ENCODE peak calls at places on chromosomes 11 and 22, in ten cellular contexts. X is iPS DF 6.9, K is bronchial epithelial cell, H is H7, Z is breast epithelium, C is fibroblast of lung, S is astrocyte of the spinal cord, M is body of pancreas, J is esophagus muscularis mucosa, D is cardiac muscle cell. R is an unnamed sample.

GRCh38 chr11:67178421-67178820 is 59.4 kb downstream of the KDM2A start:
- DNase-seq in X (no peak), K (no peak), H (no peak), Z (no peak), C (no peak), S (no peak), M (no peak), J (no peak), D (no peak), R (no peak)

GRCh38 chr11:134346101-134346975 is 14.6 kb downstream of the GLB1L2 start:
- DNase-seq in X (no peak), K (no peak), H (peak; percentile 35), Z (no peak), C (no peak), S (no peak), M (no peak), J (peak; percentile 87), D (no peak), R (peak; percentile 74)

GRCh38 chr11:129313588-129314288 is 61.9 kb upstream of the BARX2 start:
- DNase-seq in X (no peak), K (no peak), H (no peak), Z (no peak), C (peak; percentile 64), S (peak; percentile 26), M (peak; percentile 42), J (no peak), D (peak; percentile 68), R (no peak)

GRCh38 chr11:58142781-58143180 is 17.5 kb upstream of the OR9I1 start:
- DNase-seq in X (no peak), K (no peak), H (no peak), Z (no peak), C (no peak), S (no peak), M (no peak), J (no peak), D (no peak), R (no peak)

GRCh38 chr11:60791534-60791933 is 6.4 kb downstream of the MS4A10 start:
- DNase-seq in X (no peak), K (no peak), H (no peak), Z (no peak), C (no peak), S (no peak), M (no peak), J (no peak), D (no peak), R (no peak)

GRCh38 chr22:39519681-39520053 is 695 bp upstream of the ATF4 start:
- DNase-seq in X (no peak), K (no peak), H (peak; percentile 88), Z (no peak), C (peak; percentile 58), S (no peak), M (peak; percentile 73), J (no peak), D (peak; percentile 68), R (peak; percentile 83)

GRCh38 chr22:44691796-44692661 is 10.0 kb upstream of the PRR5 start:
- DNase-seq in X (no peak), K (peak; percentile 54), H (peak; percentile 71), Z (no peak), C (no peak), S (no peak), M (no peak), J (no peak), D (no peak), R (no peak)

GRCh38 chr11:69425444-69425843 is 56.0 kb upstream of the LINC01488 start:
- DNase-seq in X (no peak), K (no peak), H (no peak), Z (no peak), C (no peak), S (no peak), M (no peak), J (no peak), D (no peak), R (no peak)

GRCh38 chr11:100810146-100810545 is 123.1 kb downstream of the ARHGAP42 start:
- DNase-seq in X (no peak), K (peak; percentile 41), H (no peak), Z (no peak), C (peak; percentile 21), S (peak; percentile 64), M (no peak), J (no peak), D (no peak), R (no peak)

GRCh38 chr11:6406370-6406769 is 12.5 kb downstream of the APBB1 start:
- DNase-seq in X (no peak), K (no peak), H (no peak), Z (no peak), C (no peak), S (no peak), M (no peak), J (no peak), D (no peak), R (no peak)

GRCh38 chr11:6405837-6406236 is 13.1 kb downstream of the APBB1 start:
- DNase-seq in X (no peak), K (no peak), H (peak; percentile 37), Z (no peak), C (no peak), S (no peak), M (no peak), J (no peak), D (no peak), R (no peak)

GRCh38 chr11:6405039-6405667 is 13.7 kb downstream of the APBB1 start:
- DNase-seq in X (no peak), K (no peak), H (peak; percentile 97), Z (no peak), C (no peak), S (peak; percentile 42), M (peak; percentile 67), J (no peak), D (peak; percentile 31), R (no peak)

GRCh38 chr11:6403539-6403938 is 13.3 kb downstream of the SMPD1 start:
- DNase-seq in X (no peak), K (no peak), H (no peak), Z (no peak), C (no peak), S (no peak), M (no peak), J (no peak), D (no peak), R (no peak)

GRCh38 chr11:6404341-6405038 is 14.2 kb downstream of the SMPD1 start:
- DNase-seq in X (no peak), K (peak; percentile 34), H (peak; percentile 84), Z (no peak), C (no peak), S (no peak), M (no peak), J (no peak), D (no peak), R (no peak)
- H3K4me3 ChIP-seq in X (no peak overlapping the region), K (no peak overlapping the region), H (no peak overlapping the region), Z (no peak overlapping the region), C (no peak overlapping the region), S (no peak overlapping the region), M (no peak overlapping the region), J (no peak overlapping the region), D (no peak overlapping the region), R (no peak overlapping the region)

DNA sequence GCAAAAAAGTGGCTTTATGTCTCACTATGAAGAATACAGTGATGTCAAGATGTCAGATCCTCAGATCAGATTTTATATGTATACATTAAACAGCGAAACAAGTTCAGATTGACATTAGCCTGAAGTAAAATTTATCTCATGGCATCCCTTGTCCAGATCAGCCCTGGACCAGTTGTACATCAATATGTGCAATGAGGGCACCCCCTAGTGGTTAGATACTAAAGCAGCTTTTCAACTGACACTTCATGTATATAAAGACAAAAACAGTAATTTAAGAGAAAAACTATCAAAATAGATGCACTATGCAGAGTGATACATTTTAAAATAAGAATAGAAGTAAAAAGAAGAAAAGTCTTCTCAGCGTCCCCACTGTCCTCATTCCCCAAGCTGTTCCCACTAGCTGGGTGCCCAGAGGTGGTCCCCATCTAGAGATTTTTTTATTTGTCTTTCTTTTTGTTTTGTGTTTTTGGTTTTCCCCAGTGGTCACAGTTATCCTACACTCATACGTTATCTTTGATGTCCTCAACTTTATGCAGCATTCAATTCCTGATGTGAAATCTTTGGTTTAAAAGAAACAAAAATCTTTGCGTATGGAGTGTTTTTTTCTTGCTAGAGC is 2193.4 kb upstream of the RAG2 start:
- DNase-seq in X (peak; percentile 27), K (peak; percentile 60), H (peak; percentile 27), Z (no peak), C (peak; percentile 80), S (peak; percentile 75), M (peak; percentile 34), J (no peak), D (peak; percentile 82), R (no peak)
- H3K4me3 ChIP-seq in X (no peak overlapping the region), K (no peak overlapping the region), H (no peak overlapping the region), Z (no peak overlapping the region), C (no peak overlapping the region), S (no peak overlapping the region), M (no peak overlapping the region), J (no peak overlapping the region), D (no peak overlapping the region), R (no peak overlapping the region)

GRCh38 chr11:82864268-82864667 is 36.0 kb downstream of the PRCP start:
- DNase-seq in X (no peak), K (peak; percentile 52), H (peak; percentile 51), Z (no peak), C (peak; percentile 90), S (peak; percentile 36), M (peak; percentile 70), J (no peak), D (peak; percentile 73), R (no peak)

GRCh38 chr11:82865841-82866240 is 34.4 kb downstream of the PRCP start:
- DNase-seq in X (no peak), K (no peak), H (no peak), Z (no peak), C (no peak), S (no peak), M (no peak), J (no peak), D (no peak), R (no peak)

GRCh38 chr11:82871646-82872045 is 28.6 kb downstream of the PRCP start:
- DNase-seq in X (no peak), K (no peak), H (no peak), Z (no peak), C (no peak), S (no peak), M (no peak), J (no peak), D (no peak), R (no peak)

GRCh38 chr11:82869657-82870056 is 30.6 kb downstream of the PRCP start:
- DNase-seq in X (no peak), K (peak; percentile 60), H (no peak), Z (no peak), C (peak; percentile 73), S (no peak), M (no peak), J (no peak), D (peak; percentile 25), R (no peak)

GRCh38 chr11:82867495-82868082 is 32.6 kb downstream of the PRCP start:
- DNase-seq in X (peak; percentile 52), K (peak; percentile 61), H (peak; percentile 65), Z (peak; percentile 57), C (peak; percentile 87), S (peak; percentile 84), M (peak; percentile 86), J (peak; percentile 97), D (peak; percentile 88), R (peak; percentile 90)
- H3K4me3 ChIP-seq in X (no peak overlapping the region), K (no peak overlapping the region), H (no peak overlapping the region), Z (peak overlapping the region; percentile 10), C (peak overlapping the region; percentile 33), S (no peak overlapping the region), M (no peak overlapping the region), J (peak overlapping the region; percentile 24), D (no peak overlapping the region), R (no peak overlapping the region)

DNA sequence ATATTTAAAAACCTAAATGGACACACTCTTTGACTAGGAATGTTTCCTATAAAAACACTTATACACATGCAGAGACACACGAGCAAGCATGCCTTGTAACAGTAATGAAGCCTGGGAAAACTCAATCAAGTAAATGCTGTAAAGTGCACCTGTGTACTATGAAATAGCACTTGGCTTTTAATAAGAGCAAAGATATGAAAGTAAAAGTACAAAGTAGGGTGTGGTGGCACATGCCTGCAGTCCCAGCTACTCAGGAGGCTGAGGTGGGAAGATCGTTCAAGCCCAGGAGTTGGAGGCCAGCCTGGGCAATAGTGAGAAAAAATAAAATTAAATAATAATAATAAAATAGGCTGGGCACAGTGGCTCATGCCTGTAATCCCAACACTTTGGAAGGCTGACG is 166.9 kb upstream of the GRK3 start:
- DNase-seq in X (no peak), K (no peak), H (peak; percentile 2), Z (no peak), C (no peak), S (no peak), M (no peak), J (no peak), D (no peak), R (no peak)
- H3K4me3 ChIP-seq in X (no peak overlapping the region), K (no peak overlapping the region), H (no peak overlapping the region), Z (no peak overlapping the region), C (no peak overlapping the region), S (no peak overlapping the region), M (no peak overlapping the region), J (no peak overlapping the region), D (no peak overlapping the region), R (no peak overlapping the region)